ENCODE peak calls at places on chromosomes 12 and 14, in eight cellular contexts. F is MM.1S, T is psoas muscle, W is endothelial cell, Q is RWPE2, V is AG10803, G is neural crest cell, E is spleen. U is an unnamed sample.

GRCh38 chr14:106318700-106319099 is 792.3 kb downstream of the TMEM121 start:
- DNase-seq in F (no peak), T (no peak), W (no peak), Q (no peak), V (no peak), G (no peak), E (no peak), U (no peak)

GRCh38 chr12:76762556-76762955 is 1.4 kb upstream of the ZDHHC17 start:
- DNase-seq in F (no peak), T (no peak), W (peak), Q (no peak), V (no peak), G (no peak), E (peak), U (no peak)

GRCh38 chr12:65123435-65124063 is 2.4 kb upstream of the WIF1 start:
- DNase-seq in F (peak), T (no peak), W (peak), Q (no peak), V (peak), G (no peak), E (no peak), U (no peak)

GRCh38 chr14:52692248-52692962 is 3.0 kb downstream of the ERO1A start:
- DNase-seq in F (no peak), T (no peak), W (no peak), Q (no peak), V (peak), G (no peak), E (no peak), U (no peak)

GRCh38 chr12:93852067-93852466 is 174.9 kb downstream of the CRADD start:
- DNase-seq in F (no peak), T (no peak), W (no peak), Q (no peak), V (no peak), G (no peak), E (no peak), U (no peak)

GRCh38 chr12:82326905-82327503 is 31.2 kb downstream of the CCDC59 start:
- DNase-seq in F (peak), T (no peak), W (no peak), Q (no peak), V (peak), G (no peak), E (no peak), U (no peak)

GRCh38 chr12:12095016-12095415 is 24.3 kb downstream of the BCL2L14 start:
- DNase-seq in F (no peak), T (no peak), W (no peak), Q (no peak), V (no peak), G (no peak), E (no peak), U (no peak)

GRCh38 chr12:58557156-58557555 is 363.1 kb downstream of the LRIG3 start:
- DNase-seq in F (no peak), T (no peak), W (no peak), Q (no peak), V (peak), G (no peak), E (no peak), U (no peak)

GRCh38 chr12:57385586-57385985 is 45.3 kb downstream of the R3HDM2 start:
- DNase-seq in F (no peak), T (no peak), W (no peak), Q (no peak), V (no peak), G (no peak), E (no peak), U (no peak)

GRCh38 chr12:42483534-42483857 is 106.0 kb downstream of the PRICKLE1 start:
- DNase-seq in F (no peak), T (no peak), W (peak), Q (no peak), V (no peak), G (no peak), E (peak), U (no peak)

GRCh38 chr14:98906123-98906995 is 365.6 kb downstream of the BCL11B start:
- DNase-seq in F (no peak), T (peak), W (no peak), Q (peak), V (peak), G (no peak), E (no peak), U (no peak)

GRCh38 chr14:54529811-54530210 is 20.1 kb downstream of the CGRRF1 start:
- DNase-seq in F (no peak), T (no peak), W (no peak), Q (no peak), V (peak), G (no peak), E (no peak), U (no peak)

GRCh38 chr12:112130461-112130998 is 5.2 kb downstream of the TRAFD1 start:
- DNase-seq in F (peak), T (no peak), W (no peak), Q (no peak), V (peak), G (no peak), E (no peak), U (no peak)

GRCh38 chr12:71546322-71546861 is 106.8 kb downstream of the LGR5 start:
- DNase-seq in F (no peak), T (no peak), W (no peak), Q (no peak), V (no peak), G (no peak), E (no peak), U (no peak)

GRCh38 chr14:81311816-81312215 is 88.3 kb downstream of the STON2 start:
- DNase-seq in F (no peak), T (no peak), W (no peak), Q (no peak), V (peak), G (no peak), E (no peak), U (no peak)

GRCh38 chr14:69320581-69321365 is 60.8 kb downstream of the GALNT16 start:
- DNase-seq in F (no peak), T (no peak), W (no peak), Q (peak), V (no peak), G (no peak), E (peak), U (peak)

GRCh38 chr14:32201816-32202467 is at the start of gene RNU6-7:
- DNase-seq in F (no peak), T (peak), W (peak), Q (no peak), V (no peak), G (no peak), E (peak), U (no peak)

GRCh38 chr12:57236925-57237652 is 7.6 kb downstream of the SHMT2 start:
- DNase-seq in F (no peak), T (peak), W (peak), Q (no peak), V (peak), G (no peak), E (peak), U (no peak)

GRCh38 chr12:98002887-98003493 is 512.4 kb upstream of the TMPO start:
- DNase-seq in F (peak), T (no peak), W (peak), Q (no peak), V (peak), G (peak), E (no peak), U (peak)

GRCh38 chr14:38866461-38866860 is 236.6 kb downstream of the SEC23A start:
- DNase-seq in F (no peak), T (no peak), W (no peak), Q (no peak), V (no peak), G (no peak), E (no peak), U (no peak)

GRCh38 chr14:88986146-88986841 is 161.8 kb downstream of the TTC8 start:
- DNase-seq in F (no peak), T (peak), W (no peak), Q (peak), V (peak), G (no peak), E (no peak), U (no peak)

GRCh38 chr12:74481078-74481477 is 56.6 kb upstream of the ATXN7L3B start:
- DNase-seq in F (no peak), T (no peak), W (no peak), Q (no peak), V (no peak), G (no peak), E (no peak), U (no peak)

GRCh38 chr12:84982888-84983287 is 53.2 kb downstream of the TSPAN19 start:
- DNase-seq in F (no peak), T (no peak), W (no peak), Q (no peak), V (no peak), G (no peak), E (no peak), U (no peak)

GRCh38 chr12:89135976-89136634 is 216.2 kb downstream of the DUSP6 start:
- DNase-seq in F (no peak), T (no peak), W (no peak), Q (no peak), V (peak), G (no peak), E (no peak), U (no peak)

GRCh38 chr12:3275171-3276041 is 198.2 kb downstream of the TSPAN9 start:
- DNase-seq in F (peak), T (peak), W (peak), Q (no peak), V (peak), G (peak), E (peak), U (peak)
- TF ChIP-seq CTCF in F (peak), T (peak), W (peak), Q (peak), V (peak), G (peak), E (peak), U (peak)

GRCh38 chr12:39611818-39612217 is 7.8 kb downstream of the ABCD2 start:
- DNase-seq in F (no peak), T (no peak), W (no peak), Q (no peak), V (no peak), G (no peak), E (no peak), U (no peak)
- TF ChIP-seq CTCF in F (no peak), T (no peak), W (no peak), Q (no peak), V (no peak), G (no peak), E (no peak), U (no peak)

GRCh38 chr12:51028126-51028810 is 2.1 kb upstream of the SLC11A2 start:
- DNase-seq in F (peak), T (no peak), W (no peak), Q (no peak), V (peak), G (peak), E (no peak), U (no peak)
- TF ChIP-seq CTCF in F (peak), T (no peak), W (no peak), Q (peak), V (peak), G (peak), E (peak), U (no peak)

GRCh38 chr12:124276337-124276736 is 18.6 kb upstream of the RFLNA start:
- DNase-seq in F (no peak), T (no peak), W (no peak), Q (no peak), V (no peak), G (no peak), E (no peak), U (no peak)

GRCh38 chr12:124277394-124278222 is 17.3 kb upstream of the RFLNA start:
- DNase-seq in F (peak), T (no peak), W (no peak), Q (no peak), V (no peak), G (no peak), E (no peak), U (no peak)

GRCh38 chr12:124270671-124271070 is 24.2 kb upstream of the RFLNA start:
- DNase-seq in F (no peak), T (no peak), W (no peak), Q (no peak), V (no peak), G (no peak), E (no peak), U (no peak)

GRCh38 chr12:124278389-124279101 is 16.3 kb upstream of the RFLNA start:
- DNase-seq in F (no peak), T (no peak), W (no peak), Q (no peak), V (no peak), G (peak), E (no peak), U (no peak)

GRCh38 chr12:124273630-124274029 is 21.3 kb upstream of the RFLNA start:
- DNase-seq in F (no peak), T (no peak), W (peak), Q (no peak), V (peak), G (peak), E (no peak), U (peak)
- TF ChIP-seq CTCF in F (no peak), T (no peak), W (peak), Q (peak), V (peak), G (peak), E (no peak), U (peak)

DNA sequence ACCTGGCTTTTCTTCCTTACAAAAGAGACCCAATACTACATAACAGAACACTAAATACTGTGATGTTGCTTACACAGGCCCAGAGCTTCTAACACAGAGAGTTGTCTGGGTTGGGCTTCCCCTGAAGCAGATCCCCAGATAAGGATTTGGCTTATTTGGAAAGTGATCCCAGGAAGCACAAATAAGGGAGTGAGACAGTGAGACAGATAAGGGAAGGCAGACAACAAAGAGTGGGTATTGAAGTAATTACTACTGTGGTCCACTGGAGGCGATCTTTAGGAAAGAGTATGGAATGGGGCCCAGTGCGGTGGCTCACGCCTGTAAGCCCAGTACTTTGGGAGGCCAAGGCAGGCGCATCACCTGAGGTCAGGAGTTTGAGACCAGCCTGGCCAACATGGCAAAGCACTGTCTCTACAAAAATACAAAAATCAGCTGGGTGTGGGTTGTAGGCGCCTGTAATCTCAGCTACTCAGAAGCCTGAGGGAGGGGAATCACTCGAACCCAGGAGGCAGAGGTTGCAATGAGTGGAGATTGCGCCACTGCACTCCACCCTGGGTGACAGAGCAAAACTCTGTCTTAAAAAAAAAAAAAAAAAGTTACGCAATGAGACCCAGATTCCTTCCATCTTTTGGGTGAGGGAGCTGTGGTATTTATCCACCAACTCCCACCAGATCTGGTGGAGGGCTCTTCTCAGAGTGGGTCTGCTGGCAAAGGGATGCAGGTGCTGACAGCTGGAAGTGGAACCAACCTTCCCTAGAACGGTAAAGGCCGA is 10.2 kb upstream of the C12orf43 start:
- DNase-seq in F (no peak), T (no peak), W (no peak), Q (no peak), V (no peak), G (no peak), E (no peak), U (no peak)
- TF ChIP-seq CTCF in F (no peak), T (no peak), W (no peak), Q (no peak), V (no peak), G (peak), E (no peak), U (peak)

GRCh38 chr12:51080136-51080535 is 3.3 kb downstream of the CSRNP2 start:
- DNase-seq in F (no peak), T (no peak), W (no peak), Q (no peak), V (no peak), G (no peak), E (no peak), U (no peak)

GRCh38 chr12:51085757-51086156 is 2.4 kb upstream of the CSRNP2 start:
- DNase-seq in F (no peak), T (no peak), W (no peak), Q (no peak), V (no peak), G (no peak), E (no peak), U (no peak)

GRCh38 chr12:51086933-51087332 is 3.5 kb upstream of the CSRNP2 start:
- DNase-seq in F (no peak), T (no peak), W (no peak), Q (no peak), V (no peak), G (no peak), E (no peak), U (no peak)

GRCh38 chr12:51082561-51083139 is 746 bp downstream of the CSRNP2 start:
- DNase-seq in F (no peak), T (no peak), W (peak), Q (no peak), V (peak), G (no peak), E (no peak), U (peak)

GRCh38 chr12:51083140-51083833 is at the start of gene CSRNP2:
- DNase-seq in F (peak), T (peak), W (peak), Q (peak), V (peak), G (peak), E (peak), U (peak)
- TF ChIP-seq CTCF in F (no peak), T (peak), W (no peak), Q (no peak), V (no peak), G (no peak), E (peak), U (no peak)

GRCh38 chr14:104826197-104826857 is 25.4 kb downstream of the ZBTB42 start:
- DNase-seq in F (peak), T (peak), W (peak), Q (peak), V (peak), G (peak), E (peak), U (peak)
- TF ChIP-seq CTCF in F (peak), T (peak), W (peak), Q (peak), V (peak), G (peak), E (peak), U (peak)

GRCh38 chr12:53465679-53466078 is 13.8 kb downstream of the PCBP2 start:
- DNase-seq in F (peak), T (no peak), W (no peak), Q (no peak), V (no peak), G (no peak), E (no peak), U (no peak)
- TF ChIP-seq CTCF in F (peak), T (peak), W (no peak), Q (no peak), V (peak), G (peak), E (no peak), U (no peak)

GRCh38 chr12:52307836-52308806 is 13.1 kb downstream of the KRT83 start:
- DNase-seq in F (no peak), T (peak), W (peak), Q (no peak), V (peak), G (peak), E (peak), U (peak)
- TF ChIP-seq CTCF in F (no peak), T (peak), W (peak), Q (no peak), V (peak), G (peak), E (peak), U (peak)